ENCODE peak calls at places on chromosomes 12 and 14, in seven cellular contexts. One of them, this sample, is unnamed. For H3K27me3, the result is how much of the 10 kb centered on the place peaks cover.

GRCh38 chr14:95875831-95876768 is 532 bp upstream of the TUNAR start:
- DNase-seq in uterus: no peak
- DNase-seq in heart left ventricle: no peak
- DNase-seq in tibial artery: no peak
- DNase-seq in dorsolateral prefrontal cortex: no peak
- DNase-seq in brain microvascular endothelial cell: no peak
- DNase-seq in fibroblast of lung: no peak
- DNase-seq in this sample: no peak

GRCh38 chr12:118704517-118704916 is 276.8 kb upstream of the SRRM4 start:
- DNase-seq in dorsolateral prefrontal cortex: no peak
- DNase-seq in brain microvascular endothelial cell: no peak
- DNase-seq in heart left ventricle: no peak
- DNase-seq in tibial artery: no peak
- DNase-seq in uterus: no peak
- DNase-seq in fibroblast of lung: no peak
- DNase-seq in this sample: no peak

GRCh38 chr12:95216704-95217376 is 427 bp downstream of the FGD6 start:
- DNase-seq in fibroblast of lung: peak
- DNase-seq in tibial artery: no peak
- DNase-seq in dorsolateral prefrontal cortex: no peak
- DNase-seq in heart left ventricle: no peak
- DNase-seq in brain microvascular endothelial cell: no peak
- DNase-seq in uterus: no peak
- DNase-seq in this sample: no peak

GRCh38 chr14:37903561-37904191 is 304.0 kb upstream of the SSTR1 start:
- DNase-seq in brain microvascular endothelial cell: peak
- DNase-seq in tibial artery: no peak
- DNase-seq in uterus: no peak
- DNase-seq in fibroblast of lung: peak
- DNase-seq in dorsolateral prefrontal cortex: no peak
- DNase-seq in heart left ventricle: no peak
- DNase-seq in this sample: no peak

GRCh38 chr12:110234197-110235154 is 46.6 kb upstream of the ATP2A2 start:
- DNase-seq in heart left ventricle: no peak
- DNase-seq in uterus: no peak
- DNase-seq in fibroblast of lung: peak
- DNase-seq in dorsolateral prefrontal cortex: no peak
- DNase-seq in brain microvascular endothelial cell: no peak
- DNase-seq in tibial artery: no peak
- DNase-seq in this sample: no peak

GRCh38 chr14:60648169-60648933 is 926 bp downstream of the SIX1 start:
- DNase-seq in tibial artery: peak
- DNase-seq in dorsolateral prefrontal cortex: no peak
- DNase-seq in brain microvascular endothelial cell: no peak
- DNase-seq in fibroblast of lung: no peak
- DNase-seq in heart left ventricle: no peak
- DNase-seq in uterus: no peak
- DNase-seq in this sample: peak

GRCh38 chr12:49662998-49663843 is 39.9 kb downstream of the PRPF40B start:
- DNase-seq in brain microvascular endothelial cell: peak
- DNase-seq in fibroblast of lung: peak
- DNase-seq in tibial artery: peak
- DNase-seq in heart left ventricle: peak
- DNase-seq in uterus: peak
- DNase-seq in dorsolateral prefrontal cortex: no peak
- DNase-seq in this sample: peak

GRCh38 chr12:57341275-57341990 is 89.4 kb downstream of the R3HDM2 start:
- DNase-seq in dorsolateral prefrontal cortex: no peak
- DNase-seq in brain microvascular endothelial cell: peak
- DNase-seq in fibroblast of lung: no peak
- DNase-seq in tibial artery: no peak
- DNase-seq in uterus: no peak
- DNase-seq in heart left ventricle: no peak
- DNase-seq in this sample: no peak

GRCh38 chr12:77768558-77768957 is 62.1 kb upstream of the NAV3 start:
- DNase-seq in fibroblast of lung: no peak
- DNase-seq in heart left ventricle: no peak
- DNase-seq in dorsolateral prefrontal cortex: no peak
- DNase-seq in tibial artery: no peak
- DNase-seq in uterus: no peak
- DNase-seq in brain microvascular endothelial cell: no peak
- DNase-seq in this sample: no peak

GRCh38 chr14:20812576-20812975 is 9.9 kb upstream of the RNASE1 start:
- DNase-seq in fibroblast of lung: no peak
- DNase-seq in brain microvascular endothelial cell: no peak
- DNase-seq in dorsolateral prefrontal cortex: no peak
- DNase-seq in uterus: no peak
- DNase-seq in heart left ventricle: no peak
- DNase-seq in tibial artery: no peak
- DNase-seq in this sample: no peak

GRCh38 chr12:107241421-107241820 is 148.1 kb upstream of the CRY1 start:
- DNase-seq in brain microvascular endothelial cell: no peak
- DNase-seq in dorsolateral prefrontal cortex: no peak
- DNase-seq in fibroblast of lung: no peak
- DNase-seq in tibial artery: no peak
- DNase-seq in uterus: no peak
- DNase-seq in heart left ventricle: no peak
- DNase-seq in this sample: no peak

GRCh38 chr14:64770751-64771150 is 66.5 kb downstream of the PLEKHG3 start:
- DNase-seq in uterus: no peak
- DNase-seq in tibial artery: no peak
- DNase-seq in dorsolateral prefrontal cortex: no peak
- DNase-seq in brain microvascular endothelial cell: no peak
- DNase-seq in heart left ventricle: no peak
- DNase-seq in fibroblast of lung: no peak
- DNase-seq in this sample: no peak

GRCh38 chr14:89466939-89467338 is 49.9 kb upstream of the FOXN3 start:
- DNase-seq in brain microvascular endothelial cell: no peak
- DNase-seq in heart left ventricle: no peak
- DNase-seq in fibroblast of lung: peak
- DNase-seq in tibial artery: peak
- DNase-seq in dorsolateral prefrontal cortex: no peak
- DNase-seq in uterus: peak
- DNase-seq in this sample: no peak

GRCh38 chr14:61184117-61184516 is 97.0 kb downstream of the TMEM30B start:
- DNase-seq in uterus: no peak
- DNase-seq in fibroblast of lung: peak
- DNase-seq in brain microvascular endothelial cell: peak
- DNase-seq in tibial artery: no peak
- DNase-seq in dorsolateral prefrontal cortex: no peak
- DNase-seq in heart left ventricle: no peak
- DNase-seq in this sample: peak

GRCh38 chr14:80906946-80907345 is 34.6 kb downstream of the CEP128 start:
- DNase-seq in fibroblast of lung: no peak
- DNase-seq in heart left ventricle: no peak
- DNase-seq in brain microvascular endothelial cell: no peak
- DNase-seq in tibial artery: no peak
- DNase-seq in dorsolateral prefrontal cortex: no peak
- DNase-seq in uterus: no peak
- DNase-seq in this sample: no peak

GRCh38 chr14:105317546-105317945 is 3.0 kb downstream of the PACS2 start:
- DNase-seq in brain microvascular endothelial cell: no peak
- DNase-seq in heart left ventricle: no peak
- DNase-seq in uterus: no peak
- DNase-seq in fibroblast of lung: peak
- DNase-seq in dorsolateral prefrontal cortex: no peak
- DNase-seq in tibial artery: peak
- DNase-seq in this sample: no peak

GRCh38 chr14:61581340-61581739 is 114.0 kb upstream of the HIF1A start:
- DNase-seq in fibroblast of lung: no peak
- DNase-seq in brain microvascular endothelial cell: no peak
- DNase-seq in uterus: no peak
- DNase-seq in tibial artery: no peak
- DNase-seq in dorsolateral prefrontal cortex: no peak
- DNase-seq in heart left ventricle: no peak
- DNase-seq in this sample: no peak

GRCh38 chr12:49673446-49674317 is 33.5 kb downstream of the FMNL3 start:
- DNase-seq in heart left ventricle: peak
- DNase-seq in uterus: peak
- DNase-seq in brain microvascular endothelial cell: peak
- DNase-seq in tibial artery: peak
- DNase-seq in dorsolateral prefrontal cortex: peak
- DNase-seq in fibroblast of lung: peak
- DNase-seq in this sample: peak

GRCh38 chr12:106645074-106645421 is 62.2 kb downstream of the RFX4 start:
- DNase-seq in heart left ventricle: no peak
- DNase-seq in tibial artery: no peak
- DNase-seq in brain microvascular endothelial cell: no peak
- DNase-seq in fibroblast of lung: no peak
- DNase-seq in dorsolateral prefrontal cortex: peak
- DNase-seq in uterus: no peak
- DNase-seq in this sample: no peak

GRCh38 chr14:23056956-23057756 is at the start of gene CDH24:
- DNase-seq in uterus: peak
- DNase-seq in tibial artery: peak
- DNase-seq in heart left ventricle: peak
- DNase-seq in brain microvascular endothelial cell: no peak
- DNase-seq in fibroblast of lung: peak
- DNase-seq in dorsolateral prefrontal cortex: no peak
- DNase-seq in this sample: peak

GRCh38 chr14:72892103-72892878 is 1.6 kb downstream of the DPF3 start:
- DNase-seq in brain microvascular endothelial cell: peak
- DNase-seq in fibroblast of lung: peak
- DNase-seq in tibial artery: no peak
- DNase-seq in dorsolateral prefrontal cortex: no peak
- DNase-seq in heart left ventricle: no peak
- DNase-seq in uterus: no peak
- DNase-seq in this sample: no peak

GRCh38 chr14:75275598-75275997 is 3.0 kb upstream of the FOS start:
- DNase-seq in tibial artery: no peak
- DNase-seq in brain microvascular endothelial cell: no peak
- DNase-seq in dorsolateral prefrontal cortex: no peak
- DNase-seq in fibroblast of lung: no peak
- DNase-seq in heart left ventricle: no peak
- DNase-seq in uterus: no peak
- DNase-seq in this sample: no peak
- H3K27me3 ChIP-seq in tibial artery: under half
- H3K27me3 ChIP-seq in brain microvascular endothelial cell: under half
- H3K27me3 ChIP-seq in dorsolateral prefrontal cortex: under half
- H3K27me3 ChIP-seq in fibroblast of lung: under half
- H3K27me3 ChIP-seq in heart left ventricle: under half
- H3K27me3 ChIP-seq in uterus: under half
- H3K27me3 ChIP-seq in this sample: under half

DNA sequence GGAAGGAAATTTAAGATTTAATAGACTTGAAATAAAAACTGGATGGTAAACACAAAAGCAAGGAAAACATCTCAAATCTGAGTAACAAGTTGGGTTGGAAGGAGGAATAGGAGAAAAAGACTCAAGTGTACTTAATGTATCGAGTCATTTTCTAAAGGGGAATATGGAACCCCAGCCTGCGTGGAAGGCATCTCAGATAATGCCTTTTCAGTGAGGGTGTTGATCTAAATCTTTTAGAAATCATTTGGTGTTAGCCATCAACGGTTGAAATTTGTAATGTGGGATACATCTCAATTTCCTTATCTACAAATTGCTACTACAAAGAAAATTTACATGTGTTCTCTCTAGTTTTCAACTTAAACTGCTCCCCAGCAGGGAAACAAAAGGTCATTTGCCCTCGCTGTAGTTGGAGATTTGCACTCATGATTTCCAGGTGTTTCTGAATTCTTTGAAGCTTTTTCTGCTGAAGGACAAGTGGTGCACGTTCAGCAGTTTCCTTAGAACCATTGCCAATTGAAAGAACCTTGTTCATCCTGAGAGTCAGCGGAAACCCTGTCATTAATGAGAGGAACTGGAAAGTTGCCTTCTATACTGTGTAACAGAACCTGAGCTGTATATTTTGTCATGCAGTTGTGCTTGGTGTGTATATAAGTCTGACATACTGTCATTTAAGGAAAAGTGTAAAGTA is 2.2 kb downstream of the PCBP2 start:
- DNase-seq in tibial artery: no peak
- DNase-seq in brain microvascular endothelial cell: no peak
- DNase-seq in dorsolateral prefrontal cortex: no peak
- DNase-seq in uterus: no peak
- DNase-seq in fibroblast of lung: no peak
- DNase-seq in heart left ventricle: no peak
- DNase-seq in this sample: no peak
- H3K27ac ChIP-seq in tibial artery: peak
- H3K27ac ChIP-seq in brain microvascular endothelial cell: no peak
- H3K27ac ChIP-seq in dorsolateral prefrontal cortex: no peak
- H3K27ac ChIP-seq in uterus: no peak
- H3K27ac ChIP-seq in fibroblast of lung: no peak
- H3K27ac ChIP-seq in heart left ventricle: peak
- H3K27ac ChIP-seq in this sample: no peak

GRCh38 chr14:74245292-74245691 is 6.0 kb downstream of the VSX2 start:
- DNase-seq in dorsolateral prefrontal cortex: no peak
- DNase-seq in uterus: no peak
- DNase-seq in heart left ventricle: no peak
- DNase-seq in fibroblast of lung: no peak
- DNase-seq in brain microvascular endothelial cell: no peak
- DNase-seq in tibial artery: no peak
- DNase-seq in this sample: no peak

GRCh38 chr14:74249433-74250375 is 10.5 kb downstream of the VSX2 start:
- DNase-seq in dorsolateral prefrontal cortex: no peak
- DNase-seq in uterus: no peak
- DNase-seq in fibroblast of lung: no peak
- DNase-seq in tibial artery: no peak
- DNase-seq in brain microvascular endothelial cell: no peak
- DNase-seq in heart left ventricle: no peak
- DNase-seq in this sample: no peak

GRCh38 chr14:74244115-74244514 is 4.9 kb downstream of the VSX2 start:
- DNase-seq in uterus: no peak
- DNase-seq in fibroblast of lung: no peak
- DNase-seq in dorsolateral prefrontal cortex: no peak
- DNase-seq in tibial artery: no peak
- DNase-seq in brain microvascular endothelial cell: no peak
- DNase-seq in heart left ventricle: no peak
- DNase-seq in this sample: no peak

GRCh38 chr14:74248036-74248435 is 8.8 kb downstream of the VSX2 start:
- DNase-seq in brain microvascular endothelial cell: no peak
- DNase-seq in dorsolateral prefrontal cortex: no peak
- DNase-seq in heart left ventricle: no peak
- DNase-seq in uterus: no peak
- DNase-seq in tibial artery: no peak
- DNase-seq in fibroblast of lung: no peak
- DNase-seq in this sample: no peak

DNA sequence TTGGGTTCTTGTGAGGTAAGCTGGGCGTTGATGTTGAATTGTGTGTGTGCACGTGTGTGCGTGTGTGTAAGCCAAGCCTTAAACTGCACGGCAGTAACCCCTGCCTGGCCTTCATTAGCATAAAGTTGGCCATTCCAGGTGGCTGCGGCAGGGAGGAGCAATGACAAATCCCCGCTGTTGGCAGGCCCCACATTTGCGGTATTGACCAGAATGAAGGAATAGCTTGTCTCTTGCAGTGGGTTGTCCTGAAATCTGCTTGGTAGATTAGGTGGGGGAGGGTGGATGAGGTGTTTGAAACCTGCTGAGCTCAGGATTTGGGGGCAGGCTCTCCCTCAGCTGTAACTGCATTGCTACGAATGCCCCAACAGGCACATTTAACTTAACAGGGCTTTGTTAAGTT is 7.3 kb downstream of the VSX2 start:
- DNase-seq in heart left ventricle: no peak
- DNase-seq in fibroblast of lung: no peak
- DNase-seq in brain microvascular endothelial cell: no peak
- DNase-seq in uterus: no peak
- DNase-seq in tibial artery: no peak
- DNase-seq in dorsolateral prefrontal cortex: no peak
- DNase-seq in this sample: no peak
- H3K27me3 ChIP-seq in heart left ventricle: half or more
- H3K27me3 ChIP-seq in fibroblast of lung: under half
- H3K27me3 ChIP-seq in brain microvascular endothelial cell: half or more
- H3K27me3 ChIP-seq in uterus: under half
- H3K27me3 ChIP-seq in tibial artery: under half
- H3K27me3 ChIP-seq in dorsolateral prefrontal cortex: under half
- H3K27me3 ChIP-seq in this sample: under half

GRCh38 chr12:12528361-12529092 is 34.1 kb downstream of the DUSP16 start:
- DNase-seq in uterus: no peak
- DNase-seq in fibroblast of lung: no peak
- DNase-seq in brain microvascular endothelial cell: no peak
- DNase-seq in dorsolateral prefrontal cortex: no peak
- DNase-seq in heart left ventricle: no peak
- DNase-seq in tibial artery: no peak
- DNase-seq in this sample: no peak
- H3K27ac ChIP-seq in uterus: no peak
- H3K27ac ChIP-seq in fibroblast of lung: no peak
- H3K27ac ChIP-seq in brain microvascular endothelial cell: no peak
- H3K27ac ChIP-seq in dorsolateral prefrontal cortex: no peak
- H3K27ac ChIP-seq in heart left ventricle: no peak
- H3K27ac ChIP-seq in tibial artery: no peak
- H3K27ac ChIP-seq in this sample: no peak

This sample was measured in SJSA1.